ENCODE peak calls at places on chromosomes 13 and 19, in eight cellular contexts. One of them, this sample, is unnamed.

GRCh38 chr13:57507752-57508463 is 123.6 kb upstream of the PCDH17 start:
- DNase-seq in stomach: no peak
- DNase-seq in prostate gland: no peak
- DNase-seq in tibial nerve: no peak
- DNase-seq in heart left ventricle: no peak
- DNase-seq in A549: no peak
- DNase-seq in NB4: no peak
- DNase-seq in suprapubic skin: no peak
- DNase-seq in this sample: no peak

GRCh38 chr13:107713314-107713713 is 502.0 kb downstream of the LIG4 start:
- DNase-seq in stomach: no peak
- DNase-seq in prostate gland: no peak
- DNase-seq in tibial nerve: no peak
- DNase-seq in heart left ventricle: no peak
- DNase-seq in A549: no peak
- DNase-seq in NB4: no peak
- DNase-seq in suprapubic skin: no peak
- DNase-seq in this sample: no peak

GRCh38 chr13:107043016-107043957 is 475.4 kb upstream of the ARGLU1 start:
- DNase-seq in stomach: no peak
- DNase-seq in prostate gland: no peak
- DNase-seq in tibial nerve: no peak
- DNase-seq in heart left ventricle: no peak
- DNase-seq in A549: no peak
- DNase-seq in NB4: no peak
- DNase-seq in suprapubic skin: no peak
- DNase-seq in this sample: no peak

GRCh38 chr13:22486490-22486889 is 694.3 kb upstream of the SGCG start:
- DNase-seq in stomach: no peak
- DNase-seq in prostate gland: no peak
- DNase-seq in tibial nerve: no peak
- DNase-seq in heart left ventricle: no peak
- DNase-seq in A549: no peak
- DNase-seq in NB4: no peak
- DNase-seq in suprapubic skin: no peak
- DNase-seq in this sample: no peak

GRCh38 chr19:40266111-40266510 is 19.0 kb downstream of the AKT2 start:
- DNase-seq in stomach: no peak
- DNase-seq in prostate gland: peak; percentile 45
- DNase-seq in tibial nerve: no peak
- DNase-seq in heart left ventricle: peak; percentile 82
- DNase-seq in A549: no peak
- DNase-seq in NB4: no peak
- DNase-seq in suprapubic skin: no peak
- DNase-seq in this sample: no peak

GRCh38 chr19:49690073-49690655 is 752 bp upstream of the CPT1C start:
- DNase-seq in stomach: no peak
- DNase-seq in prostate gland: no peak
- DNase-seq in tibial nerve: no peak
- DNase-seq in heart left ventricle: no peak
- DNase-seq in A549: no peak
- DNase-seq in NB4: no peak
- DNase-seq in suprapubic skin: peak; percentile 78
- DNase-seq in this sample: no peak

GRCh38 chr13:78326608-78327007 is 276.7 kb downstream of the POU4F1 start:
- DNase-seq in stomach: no peak
- DNase-seq in prostate gland: no peak
- DNase-seq in tibial nerve: no peak
- DNase-seq in heart left ventricle: no peak
- DNase-seq in A549: no peak
- DNase-seq in NB4: peak; percentile 6
- DNase-seq in suprapubic skin: no peak
- DNase-seq in this sample: no peak

GRCh38 chr19:47618771-47619170 is 9.8 kb downstream of the BICRA start:
- DNase-seq in stomach: no peak
- DNase-seq in prostate gland: no peak
- DNase-seq in tibial nerve: no peak
- DNase-seq in heart left ventricle: peak; percentile 89
- DNase-seq in A549: no peak
- DNase-seq in NB4: no peak
- DNase-seq in suprapubic skin: no peak
- DNase-seq in this sample: no peak

GRCh38 chr13:94154362-94154761 is 325.1 kb downstream of the DCT start:
- DNase-seq in stomach: peak; percentile 40
- DNase-seq in prostate gland: peak; percentile 79
- DNase-seq in tibial nerve: peak; percentile 72
- DNase-seq in heart left ventricle: no peak
- DNase-seq in A549: no peak
- DNase-seq in NB4: no peak
- DNase-seq in suprapubic skin: no peak
- DNase-seq in this sample: no peak

GRCh38 chr13:79423801-79424642 is 18.0 kb upstream of the RBM26 start:
- DNase-seq in stomach: no peak
- DNase-seq in prostate gland: no peak
- DNase-seq in tibial nerve: no peak
- DNase-seq in heart left ventricle: no peak
- DNase-seq in A549: no peak
- DNase-seq in NB4: peak; percentile 65
- DNase-seq in suprapubic skin: no peak
- DNase-seq in this sample: peak; percentile 62

GRCh38 chr13:20028953-20029352 is 70.4 kb downstream of the ZMYM2 start:
- DNase-seq in stomach: no peak
- DNase-seq in prostate gland: no peak
- DNase-seq in tibial nerve: no peak
- DNase-seq in heart left ventricle: no peak
- DNase-seq in A549: no peak
- DNase-seq in NB4: no peak
- DNase-seq in suprapubic skin: no peak
- DNase-seq in this sample: no peak

GRCh38 chr19:18418034-18418724 is 1.0 kb upstream of the SSBP4 start:
- DNase-seq in stomach: no peak
- DNase-seq in prostate gland: no peak
- DNase-seq in tibial nerve: no peak
- DNase-seq in heart left ventricle: peak; percentile 61
- DNase-seq in A549: no peak
- DNase-seq in NB4: no peak
- DNase-seq in suprapubic skin: no peak
- DNase-seq in this sample: no peak

GRCh38 chr13:44158741-44159632 is 214.6 kb upstream of the SERP2 start:
- DNase-seq in stomach: no peak
- DNase-seq in prostate gland: no peak
- DNase-seq in tibial nerve: no peak
- DNase-seq in heart left ventricle: no peak
- DNase-seq in A549: no peak
- DNase-seq in NB4: no peak
- DNase-seq in suprapubic skin: no peak
- DNase-seq in this sample: no peak

GRCh38 chr13:25980255-25980654 is 71.6 kb downstream of the SHISA2 start:
- DNase-seq in stomach: no peak
- DNase-seq in prostate gland: no peak
- DNase-seq in tibial nerve: no peak
- DNase-seq in heart left ventricle: no peak
- DNase-seq in A549: no peak
- DNase-seq in NB4: peak; percentile 52
- DNase-seq in suprapubic skin: no peak
- DNase-seq in this sample: no peak

GRCh38 chr19:33813391-33814101 is 16.9 kb downstream of the KCTD15 start:
- DNase-seq in stomach: no peak
- DNase-seq in prostate gland: no peak
- DNase-seq in tibial nerve: no peak
- DNase-seq in heart left ventricle: no peak
- DNase-seq in A549: no peak
- DNase-seq in NB4: no peak
- DNase-seq in suprapubic skin: no peak
- DNase-seq in this sample: no peak

GRCh38 chr19:2087621-2088100 is 8.5 kb downstream of the MOB3A start:
- DNase-seq in stomach: no peak
- DNase-seq in prostate gland: no peak
- DNase-seq in tibial nerve: no peak
- DNase-seq in heart left ventricle: no peak
- DNase-seq in A549: no peak
- DNase-seq in NB4: peak; percentile 72
- DNase-seq in suprapubic skin: no peak
- DNase-seq in this sample: no peak
- TF ChIP-seq POLR2A in stomach: no peak
- TF ChIP-seq POLR2A in prostate gland: no peak
- TF ChIP-seq POLR2A in tibial nerve: no peak
- TF ChIP-seq POLR2A in heart left ventricle: no peak
- TF ChIP-seq POLR2A in A549: no peak
- TF ChIP-seq POLR2A in NB4: no peak
- TF ChIP-seq POLR2A in suprapubic skin: no peak
- TF ChIP-seq POLR2A in this sample: no peak

DNA sequence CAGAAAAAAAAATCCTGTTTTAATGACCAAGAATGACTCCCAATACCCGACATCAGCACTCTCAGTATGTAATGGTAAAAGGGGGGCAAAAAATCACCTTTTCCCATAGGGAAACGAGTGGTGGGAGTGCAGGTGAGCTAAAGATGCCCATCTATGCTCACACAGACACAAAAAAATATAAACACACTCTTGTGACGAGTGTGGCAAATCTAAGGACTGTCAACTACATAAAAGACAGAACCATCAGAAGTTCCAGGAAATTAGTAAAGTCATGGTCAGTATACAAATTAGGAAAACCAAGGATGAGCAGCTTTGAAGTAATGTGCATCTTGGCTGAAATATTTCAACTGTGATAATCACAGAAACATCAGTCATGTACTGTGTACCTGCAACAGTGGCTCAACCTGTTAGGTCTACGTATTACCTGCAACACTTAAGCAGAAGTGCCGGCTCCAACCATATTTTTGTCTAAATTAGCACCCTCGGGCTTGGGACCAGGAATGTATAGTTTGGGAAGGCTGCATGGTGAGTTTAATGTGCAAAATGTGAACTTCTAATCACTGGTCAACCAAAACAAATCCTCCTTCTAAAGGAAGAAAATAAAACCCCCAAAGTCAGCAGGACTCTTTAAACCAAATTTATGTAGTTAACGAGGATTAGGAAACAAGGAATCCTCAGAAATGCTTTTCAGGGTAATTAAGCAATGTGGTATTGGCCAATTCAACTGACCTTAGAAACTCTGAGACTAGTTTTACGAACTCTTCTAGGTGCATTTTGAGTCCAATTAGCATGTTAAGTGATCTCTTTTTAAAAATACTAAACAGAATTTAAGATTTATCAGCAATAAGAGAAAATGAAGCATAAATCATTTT is 24.4 kb downstream of the ANKRD10 start:
- DNase-seq in stomach: no peak
- DNase-seq in prostate gland: no peak
- DNase-seq in tibial nerve: no peak
- DNase-seq in heart left ventricle: no peak
- DNase-seq in A549: no peak
- DNase-seq in NB4: no peak
- DNase-seq in suprapubic skin: no peak
- DNase-seq in this sample: no peak
- TF ChIP-seq POLR2A in stomach: no peak
- TF ChIP-seq POLR2A in prostate gland: no peak
- TF ChIP-seq POLR2A in tibial nerve: no peak
- TF ChIP-seq POLR2A in heart left ventricle: no peak
- TF ChIP-seq POLR2A in A549: no peak
- TF ChIP-seq POLR2A in NB4: no peak
- TF ChIP-seq POLR2A in suprapubic skin: no peak
- TF ChIP-seq POLR2A in this sample: no peak

GRCh38 chr13:75481176-75482069 is 546 bp downstream of the TBC1D4 start:
- DNase-seq in stomach: peak; percentile 34
- DNase-seq in prostate gland: peak; percentile 21
- DNase-seq in tibial nerve: peak; percentile 11
- DNase-seq in heart left ventricle: peak; percentile 57
- DNase-seq in A549: peak; percentile 8
- DNase-seq in NB4: peak; percentile 51
- DNase-seq in suprapubic skin: no peak
- DNase-seq in this sample: peak; percentile 69

GRCh38 chr13:75482820-75483079 is 781 bp upstream of the TBC1D4 start:
- DNase-seq in stomach: no peak
- DNase-seq in prostate gland: no peak
- DNase-seq in tibial nerve: no peak
- DNase-seq in heart left ventricle: no peak
- DNase-seq in A549: no peak
- DNase-seq in NB4: no peak
- DNase-seq in suprapubic skin: no peak
- DNase-seq in this sample: no peak

GRCh38 chr13:75480691-75481175 is 1.2 kb downstream of the TBC1D4 start:
- DNase-seq in stomach: peak; percentile 80
- DNase-seq in prostate gland: peak; percentile 88
- DNase-seq in tibial nerve: peak; percentile 42
- DNase-seq in heart left ventricle: peak; percentile 51
- DNase-seq in A549: peak; percentile 5
- DNase-seq in NB4: peak; percentile 54
- DNase-seq in suprapubic skin: peak; percentile 84
- DNase-seq in this sample: peak; percentile 72

GRCh38 chr13:75479102-75479501 is 2.9 kb downstream of the TBC1D4 start:
- DNase-seq in stomach: no peak
- DNase-seq in prostate gland: no peak
- DNase-seq in tibial nerve: no peak
- DNase-seq in heart left ventricle: no peak
- DNase-seq in A549: no peak
- DNase-seq in NB4: no peak
- DNase-seq in suprapubic skin: no peak
- DNase-seq in this sample: no peak

DNA sequence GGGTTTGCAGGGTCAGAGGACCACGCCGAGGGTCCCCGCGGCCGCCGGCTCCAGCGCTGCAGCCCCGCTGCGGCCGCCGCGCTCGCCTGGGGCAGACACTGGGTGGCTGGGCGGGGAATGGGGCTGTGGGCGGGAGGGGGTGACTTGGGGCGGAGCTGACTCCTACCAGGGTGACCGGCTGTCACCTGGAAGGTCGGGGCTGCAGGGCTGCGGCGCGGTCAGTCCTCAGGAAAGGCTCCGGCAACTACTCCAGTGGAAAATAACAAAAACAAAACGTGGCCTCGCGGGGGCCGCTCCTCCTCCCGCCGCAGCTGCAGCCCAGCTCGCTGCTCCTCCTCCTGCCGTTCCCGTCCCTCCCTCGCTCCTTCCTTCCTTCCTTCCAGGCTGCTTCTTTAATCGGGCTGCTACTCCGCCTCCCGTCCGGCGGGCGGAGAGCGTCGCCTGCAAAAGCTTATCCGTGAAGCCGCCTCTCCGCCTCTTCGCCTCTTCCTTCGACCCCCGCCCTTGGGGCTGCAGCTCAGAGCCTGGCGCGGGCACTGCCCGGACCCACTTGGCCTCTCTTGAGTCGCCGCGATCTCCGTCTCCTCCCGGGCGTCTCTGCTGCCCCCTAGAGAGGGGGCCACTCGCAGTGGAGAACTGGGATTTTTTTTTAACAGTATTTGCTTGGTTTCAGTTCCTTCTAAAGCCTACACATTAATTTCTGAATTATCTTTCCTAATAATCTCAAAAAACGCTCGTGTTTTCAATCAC is at the start of gene TBC1D4:
- DNase-seq in stomach: peak; percentile 83
- DNase-seq in prostate gland: peak; percentile 90
- DNase-seq in tibial nerve: peak; percentile 69
- DNase-seq in heart left ventricle: peak; percentile 89
- DNase-seq in A549: peak; percentile 50
- DNase-seq in NB4: peak; percentile 97
- DNase-seq in suprapubic skin: peak; percentile 89
- DNase-seq in this sample: peak; percentile 89
- TF ChIP-seq POLR2A in stomach: no peak
- TF ChIP-seq POLR2A in prostate gland: peak; percentile 14
- TF ChIP-seq POLR2A in tibial nerve: no peak
- TF ChIP-seq POLR2A in heart left ventricle: peak; percentile 71
- TF ChIP-seq POLR2A in A549: peak; percentile 27
- TF ChIP-seq POLR2A in NB4: peak; percentile 32
- TF ChIP-seq POLR2A in suprapubic skin: no peak
- TF ChIP-seq POLR2A in this sample: no peak

GRCh38 chr19:58550362-58551122 is 4.4 kb downstream of the CHMP2A start:
- DNase-seq in stomach: no peak
- DNase-seq in prostate gland: no peak
- DNase-seq in tibial nerve: no peak
- DNase-seq in heart left ventricle: peak; percentile 18
- DNase-seq in A549: no peak
- DNase-seq in NB4: peak; percentile 12
- DNase-seq in suprapubic skin: no peak
- DNase-seq in this sample: no peak
- TF ChIP-seq POLR2A in stomach: no peak
- TF ChIP-seq POLR2A in prostate gland: no peak
- TF ChIP-seq POLR2A in tibial nerve: no peak
- TF ChIP-seq POLR2A in heart left ventricle: no peak
- TF ChIP-seq POLR2A in A549: no peak
- TF ChIP-seq POLR2A in NB4: no peak
- TF ChIP-seq POLR2A in suprapubic skin: no peak
- TF ChIP-seq POLR2A in this sample: no peak

This sample was measured in erythroblast.